ENCODE peak calls at places on chromosomes 7 and 10, in ten cellular contexts. I is astrocyte; J is CD4-positive, CD25-positive, alpha-beta regulatory T cell; U is stomach; F is heart left ventricle; O is PC-9; Y is GM12878; S is psoas muscle; K is OCI-LY7; W is mesendoderm. E is an unnamed sample.

GRCh38 chr10:103645141-103646054 is 151.9 kb downstream of the NEURL1 start:
- DNase-seq in W (peak), J (no peak), K (no peak), U (peak), O (no peak), I (peak), Y (no peak), S (peak), F (peak), E (no peak)

GRCh38 chr7:129980667-129981066 is 27.9 kb upstream of the UBE2H start:
- DNase-seq in Y (no peak), U (no peak), S (no peak), F (no peak), I (no peak), J (no peak), W (no peak), K (no peak), O (no peak), E (no peak)

GRCh38 chr7:138338361-138338760 is 121.7 kb upstream of the TRIM24 start:
- DNase-seq in U (peak), F (peak), W (no peak), O (peak), J (no peak), S (peak), I (peak), K (no peak), Y (no peak), E (no peak)

GRCh38 chr7:66627876-66628360 is 763 bp upstream of the KCTD7 start:
- DNase-seq in F (no peak), Y (no peak), I (no peak), K (no peak), U (no peak), O (no peak), S (peak), W (no peak), J (no peak), E (no peak)

GRCh38 chr7:18096087-18096486 is 68.4 kb upstream of the PRPS1L1 start:
- DNase-seq in O (no peak), J (no peak), Y (no peak), W (no peak), F (no peak), S (no peak), I (no peak), K (no peak), U (no peak), E (no peak)

GRCh38 chr7:90749774-90750173 is 153.7 kb downstream of the CDK14 start:
- DNase-seq in U (no peak), W (peak), J (no peak), O (no peak), S (no peak), Y (no peak), K (peak), F (no peak), I (no peak), E (no peak)

GRCh38 chr7:102859799-102860125 is 53.0 kb upstream of the LRRC17 start:
- DNase-seq in J (no peak), O (no peak), U (no peak), I (no peak), F (no peak), K (no peak), Y (no peak), W (no peak), S (no peak), E (no peak)

GRCh38 chr7:124722292-124722691 is 43.3 kb downstream of the GPR37 start:
- DNase-seq in F (no peak), K (no peak), S (no peak), O (no peak), I (peak), W (no peak), U (no peak), Y (no peak), J (no peak), E (no peak)

GRCh38 chr10:60868946-60869345 is 75.0 kb downstream of the RHOBTB1 start:
- DNase-seq in U (no peak), Y (no peak), W (no peak), O (no peak), J (no peak), F (no peak), S (no peak), I (no peak), K (no peak), E (no peak)

GRCh38 chr7:76397409-76398183 is 11.9 kb downstream of the SSC4D start:
- DNase-seq in K (peak), F (peak), O (peak), Y (peak), W (peak), J (peak), I (peak), S (peak), U (peak), E (no peak)

GRCh38 chr7:130921391-130922180 is 187.6 kb upstream of the KLF14 start:
- DNase-seq in I (peak), S (peak), O (no peak), W (no peak), K (no peak), U (peak), Y (no peak), F (peak), J (peak), E (no peak)

GRCh38 chr7:102072636-102073209 is 213.9 kb upstream of the SH2B2 start:
- DNase-seq in W (no peak), O (no peak), Y (no peak), S (no peak), K (no peak), F (no peak), U (no peak), I (no peak), J (no peak), E (no peak)

GRCh38 chr7:131111081-131111576 is 216.5 kb upstream of the MKLN1 start:
- DNase-seq in I (peak), S (no peak), F (no peak), O (peak), W (peak), K (peak), U (no peak), Y (no peak), J (no peak), E (no peak)

GRCh38 chr7:81333536-81333935 is 414.7 kb upstream of the SEMA3C start:
- DNase-seq in I (no peak), S (no peak), K (no peak), F (no peak), J (no peak), U (no peak), Y (no peak), W (no peak), O (no peak), E (no peak)

GRCh38 chr7:155462163-155462735 is 4.3 kb downstream of the EN2 start:
- DNase-seq in S (no peak), J (no peak), F (no peak), I (no peak), W (no peak), K (no peak), O (no peak), Y (no peak), U (no peak), E (no peak)

GRCh38 chr10:48582970-48583369 is 21.9 kb downstream of the ARHGAP22 start:
- DNase-seq in I (no peak), S (no peak), W (no peak), Y (no peak), F (peak), U (no peak), J (no peak), O (no peak), K (no peak), E (no peak)

GRCh38 chr10:110373059-110373458 is 68.3 kb upstream of the SMNDC1 start:
- DNase-seq in J (no peak), Y (no peak), S (no peak), K (no peak), U (no peak), I (peak), F (no peak), W (no peak), O (no peak), E (peak)

GRCh38 chr7:13846386-13846785 is 143.1 kb downstream of the ETV1 start:
- DNase-seq in U (no peak), J (no peak), F (no peak), I (no peak), S (no peak), Y (no peak), O (no peak), K (no peak), W (no peak), E (no peak)

GRCh38 chr10:69506834-69507643 is 55.8 kb downstream of the TSPAN15 start:
- DNase-seq in S (no peak), J (no peak), I (no peak), W (no peak), O (peak), Y (no peak), K (no peak), U (no peak), F (no peak), E (no peak)

DNA sequence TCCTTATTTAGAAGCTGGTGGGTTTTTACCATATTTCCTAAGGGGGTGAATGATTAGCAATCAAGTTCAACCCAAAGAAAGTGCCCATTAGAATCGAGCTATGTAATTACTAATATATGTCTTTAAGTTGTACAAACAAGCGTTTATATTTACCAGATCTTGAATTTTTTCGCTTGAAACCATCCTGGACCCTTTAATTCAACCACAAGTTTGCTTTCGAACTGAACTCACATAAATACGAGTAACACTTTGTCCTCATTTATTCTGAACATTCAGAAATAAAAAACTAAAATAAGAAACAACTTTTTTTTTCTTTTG is 1.5 kb downstream of the SRI start:
- DNase-seq in F (no peak), O (no peak), I (no peak), S (no peak), J (no peak), W (no peak), K (no peak), U (no peak), Y (no peak), E (no peak)
- H3K27ac ChIP-seq in F (no peak), O (peak), I (peak), S (no peak), J (peak), W (no peak), K (peak), U (peak), Y (peak), E (no peak)

GRCh38 chr10:127041561-127041960 is 136.3 kb downstream of the DOCK1 start:
- DNase-seq in K (no peak), F (no peak), O (no peak), W (no peak), I (peak), Y (no peak), U (no peak), S (no peak), J (no peak), E (peak)
- H3K27ac ChIP-seq in K (no peak), F (no peak), O (no peak), W (no peak), I (no peak), Y (no peak), U (no peak), S (no peak), J (no peak), E (peak)

GRCh38 chr10:47424231-47424630 is 40.1 kb upstream of the ZNF488 start:
- DNase-seq in U (no peak), K (no peak), F (no peak), O (no peak), Y (no peak), J (no peak), I (no peak), W (no peak), S (no peak), E (no peak)
- H3K27ac ChIP-seq in U (no peak), K (no peak), F (no peak), O (no peak), Y (no peak), J (no peak), I (no peak), W (no peak), S (no peak), E (no peak)

GRCh38 chr10:122045212-122045611 is 56.2 kb downstream of the TACC2 start:
- DNase-seq in U (no peak), S (no peak), I (no peak), Y (no peak), W (no peak), K (no peak), F (no peak), J (no peak), O (no peak), E (no peak)
- H3K27ac ChIP-seq in U (peak), S (peak), I (no peak), Y (no peak), W (no peak), K (no peak), F (no peak), J (no peak), O (no peak), E (no peak)

DNA sequence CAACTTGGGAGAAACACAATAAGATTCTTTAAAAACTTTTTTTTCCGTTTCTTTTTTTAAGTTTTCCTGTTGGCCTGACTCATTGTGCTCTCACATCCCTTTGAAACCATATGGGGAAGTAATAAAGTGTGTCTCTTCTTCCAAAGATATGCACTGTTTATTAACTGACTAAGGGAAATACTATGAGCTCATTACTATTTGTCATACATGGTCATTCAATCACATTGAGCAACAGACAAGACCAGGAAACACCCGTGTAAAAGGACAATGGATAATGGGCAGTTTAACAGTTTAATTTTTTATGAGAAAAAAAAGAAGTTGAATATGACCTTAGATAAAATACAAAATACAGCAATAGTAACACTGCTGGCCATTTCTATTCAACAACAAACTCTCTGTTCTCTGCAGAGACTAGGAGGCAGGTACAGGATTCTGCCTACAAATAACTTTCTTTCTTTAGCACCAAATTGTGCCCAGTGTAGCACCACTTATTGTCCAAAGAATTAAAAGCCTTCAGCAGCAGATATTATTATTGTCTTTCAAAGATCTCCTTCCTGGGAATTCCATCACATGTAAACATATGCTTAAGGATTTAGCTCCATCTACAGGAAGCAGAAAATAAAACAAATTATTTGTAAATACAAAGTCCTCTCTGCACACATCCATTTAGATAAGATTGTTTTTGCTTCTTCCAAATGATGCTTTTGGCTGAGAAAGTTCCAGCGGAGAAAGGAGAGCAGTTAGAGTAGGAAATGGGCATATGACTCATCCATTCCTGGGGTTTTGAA is 55.0 kb upstream of the AKR1E2 start:
- DNase-seq in J (no peak), S (no peak), I (peak), U (no peak), Y (no peak), K (no peak), F (no peak), W (peak), O (peak), E (peak)
- H3K27ac ChIP-seq in J (no peak), S (peak), I (peak), U (peak), Y (no peak), K (no peak), F (no peak), W (no peak), O (peak), E (peak)

GRCh38 chr7:114081606-114082425 is 163.0 kb upstream of the PPP1R3A start:
- DNase-seq in Y (no peak), S (no peak), J (no peak), O (peak), K (no peak), F (no peak), U (no peak), W (peak), I (peak), E (no peak)
- H3K27ac ChIP-seq in Y (no peak), S (peak), J (no peak), O (no peak), K (no peak), F (no peak), U (peak), W (no peak), I (no peak), E (no peak)

DNA sequence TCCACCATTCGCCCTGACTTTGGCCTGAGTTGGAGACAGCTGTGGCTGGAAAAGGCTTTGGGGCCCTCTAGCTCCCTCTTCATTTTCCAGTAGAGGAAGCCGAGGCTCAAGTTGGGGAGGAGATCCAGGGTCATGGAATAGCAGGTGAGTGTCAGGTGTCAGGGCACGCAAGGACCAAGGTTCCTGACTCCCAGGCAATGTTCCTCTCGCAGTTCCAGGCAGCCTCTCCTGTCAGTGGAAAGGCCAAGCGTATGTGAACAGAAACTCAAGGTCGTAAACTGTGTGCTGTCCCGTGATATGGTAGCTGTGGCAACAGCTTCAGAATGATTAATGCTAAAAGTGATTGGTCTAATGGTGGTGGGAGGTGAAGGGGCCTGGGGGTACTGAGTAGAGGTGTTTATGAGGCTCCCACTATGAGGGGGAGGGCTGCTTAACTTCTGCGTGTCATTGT is 13.2 kb downstream of the ADAMTS14 start:
- DNase-seq in I (no peak), S (no peak), K (no peak), Y (no peak), W (peak), J (no peak), F (no peak), U (no peak), O (no peak), E (no peak)
- H3K27ac ChIP-seq in I (no peak), S (no peak), K (no peak), Y (no peak), W (no peak), J (no peak), F (no peak), U (no peak), O (no peak), E (no peak)